ENCODE peak calls at places on chromosomes 7 and 10, in four cellular contexts. X, E, R and V are unnamed samples.

GRCh38 chr7:155291045-155291530 is 6.6 kb upstream of the INSIG1 start:
- DNase-seq in R (peak), E (peak), X (peak), V (no peak)

GRCh38 chr7:1935176-1936005 is 265.3 kb downstream of the ELFN1 start:
- DNase-seq in R (no peak), E (no peak), X (no peak), V (no peak)

GRCh38 chr10:77463967-77464745 is 173.5 kb downstream of the KCNMA1 start:
- DNase-seq in R (peak), X (peak), E (no peak), V (no peak)

GRCh38 chr7:47332213-47332612 is 249.7 kb downstream of the TNS3 start:
- DNase-seq in R (no peak), X (no peak), E (no peak), V (no peak)

GRCh38 chr10:25747038-25747437 is 187.0 kb upstream of the MYO3A start:
- DNase-seq in X (no peak), R (peak), E (no peak), V (no peak)

GRCh38 chr10:76091821-76092394 is 660.5 kb downstream of the LRMDA start:
- DNase-seq in X (no peak), E (no peak), R (no peak), V (no peak)

GRCh38 chr10:120732067-120732466 is 119.1 kb upstream of the WDR11 start:
- DNase-seq in X (peak), R (peak), E (peak), V (no peak)

GRCh38 chr7:152911904-152912303 is 152.4 kb downstream of the ACTR3B start:
- DNase-seq in R (no peak), X (no peak), E (no peak), V (no peak)

GRCh38 chr7:24283900-24284698 is at the start of gene NPY:
- DNase-seq in X (no peak), R (no peak), E (no peak), V (no peak)

GRCh38 chr10:93272884-93273675 is 199.4 kb downstream of the CYP26A1 start:
- DNase-seq in X (no peak), R (no peak), E (no peak), V (no peak)

GRCh38 chr10:109922353-109922975 is 847 bp downstream of the XPNPEP1 start:
- DNase-seq in R (no peak), X (peak), E (no peak), V (no peak)

GRCh38 chr10:119306514-119306951 is 99.2 kb downstream of the GRK5 start:
- DNase-seq in R (peak), E (no peak), X (peak), V (peak)

GRCh38 chr10:44890721-44891550 is 20.2 kb upstream of the TMEM72 start:
- DNase-seq in R (no peak), E (no peak), X (no peak), V (no peak)

GRCh38 chr10:31017534-31018361 is 13.9 kb downstream of the ZNF438 start:
- DNase-seq in R (no peak), X (no peak), E (no peak), V (no peak)

GRCh38 chr7:99375070-99375807 is 709 bp downstream of the ARPC1B start:
- DNase-seq in E (no peak), R (peak), X (peak), V (peak)

GRCh38 chr7:33325754-33326484 is 196.6 kb downstream of the BBS9 start:
- DNase-seq in X (no peak), E (no peak), R (no peak), V (no peak)

GRCh38 chr7:17041324-17041723 is 159.5 kb upstream of the AGR3 start:
- DNase-seq in X (peak), E (no peak), R (peak), V (no peak)

GRCh38 chr10:101939273-101939635 is 95.7 kb upstream of the KCNIP2 start:
- DNase-seq in X (peak), E (peak), R (peak), V (no peak)

GRCh38 chr10:75263806-75264205 is 28.0 kb upstream of the COMTD1 start:
- DNase-seq in E (no peak), R (no peak), X (no peak), V (no peak)

GRCh38 chr7:74412061-74412460 is 41.6 kb upstream of the GTF2IRD1 start:
- DNase-seq in X (no peak), E (no peak), R (no peak), V (no peak)

GRCh38 chr10:49220031-49220430 is 31.8 kb upstream of the TMEM273 start:
- DNase-seq in X (peak), E (no peak), R (peak), V (no peak)

GRCh38 chr10:61628199-61628874 is 34.4 kb upstream of the CABCOCO1 start:
- DNase-seq in E (no peak), R (peak), X (peak), V (no peak)

GRCh38 chr10:132459252-132460028 is 62.4 kb downstream of the PWWP2B start:
- DNase-seq in R (no peak), E (no peak), X (no peak), V (no peak)

GRCh38 chr7:75619636-75620035 is 119.1 kb downstream of the HIP1 start:
- DNase-seq in X (no peak), E (no peak), R (no peak), V (no peak)

GRCh38 chr10:8978100-8978499 is 923.6 kb downstream of the GATA3 start:
- DNase-seq in E (no peak), X (no peak), R (no peak), V (no peak)

GRCh38 chr7:30920021-30920583 is 8.4 kb downstream of the AQP1 start:
- DNase-seq in R (peak), E (no peak), X (peak), V (no peak)

GRCh38 chr7:46515844-46516590 is 594.9 kb upstream of the IGFBP3 start:
- DNase-seq in E (no peak), R (peak), X (no peak), V (no peak)

GRCh38 chr7:74627699-74628411 is 29.7 kb upstream of the GTF2I start:
- DNase-seq in E (no peak), R (no peak), X (peak), V (no peak)

GRCh38 chr7:24549961-24550360 is 23.3 kb upstream of the PALS2 start:
- DNase-seq in R (no peak), X (no peak), E (no peak), V (no peak)

GRCh38 chr10:22599048-22599561 is 115.3 kb downstream of the PIP4K2A start:
- DNase-seq in X (peak), R (peak), E (no peak), V (no peak)

GRCh38 chr10:10141983-10142382 is 875.7 kb upstream of the CELF2 start:
- DNase-seq in R (no peak), E (no peak), X (no peak), V (no peak)

GRCh38 chr10:70335246-70335613 is 47.2 kb downstream of the LRRC20 start:
- DNase-seq in X (no peak), R (no peak), E (no peak), V (no peak)

GRCh38 chr10:70333268-70333667 is 49.2 kb downstream of the LRRC20 start:
- DNase-seq in E (no peak), R (no peak), X (no peak), V (no peak)

GRCh38 chr10:70337201-70337651 is 45.2 kb downstream of the LRRC20 start:
- DNase-seq in E (no peak), R (no peak), X (peak), V (no peak)

GRCh38 chr10:70331486-70332268 is 47.9 kb upstream of the NPFFR1 start:
- DNase-seq in E (peak), R (peak), X (peak), V (peak)

DNA sequence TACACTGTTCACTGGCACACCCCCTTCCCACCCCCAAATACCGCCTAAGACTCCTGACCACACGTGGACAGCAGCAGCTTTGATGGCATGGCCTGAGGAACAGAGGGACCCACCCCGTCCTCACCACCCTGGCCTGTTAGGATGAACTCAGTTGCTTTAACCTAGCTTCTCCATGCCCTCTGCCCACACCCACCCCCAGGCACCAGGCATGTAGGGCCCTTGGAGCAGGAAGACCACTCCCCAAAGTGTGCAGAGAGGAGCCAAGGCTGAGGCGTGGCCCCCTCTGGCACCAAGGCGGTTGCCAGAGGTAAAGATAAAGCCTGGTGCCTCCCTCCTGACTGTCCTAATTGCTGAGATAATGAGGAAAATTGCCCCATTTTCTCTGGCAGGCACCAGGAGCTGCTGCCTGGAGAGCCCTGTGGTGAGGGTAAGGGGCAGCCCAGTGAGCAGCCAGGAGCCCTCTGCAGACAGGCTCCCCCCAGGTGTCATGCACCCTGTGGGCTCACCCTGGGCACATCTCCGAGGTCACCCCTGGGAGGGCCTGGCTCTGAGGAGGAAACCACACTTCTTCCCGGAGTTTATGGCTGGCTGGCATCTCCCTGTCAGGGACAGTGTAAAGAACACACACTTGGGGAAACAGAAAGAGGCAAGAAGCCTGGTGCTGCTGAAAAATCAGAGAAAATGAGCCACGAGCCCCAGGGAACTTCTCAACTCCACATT is 47.7 kb downstream of the LRRC20 start:
- DNase-seq in E (no peak), R (no peak), X (no peak), V (no peak)
- H2AFZ ChIP-seq in E (no peak), R (no peak), X (no peak), V (no peak)

DNA sequence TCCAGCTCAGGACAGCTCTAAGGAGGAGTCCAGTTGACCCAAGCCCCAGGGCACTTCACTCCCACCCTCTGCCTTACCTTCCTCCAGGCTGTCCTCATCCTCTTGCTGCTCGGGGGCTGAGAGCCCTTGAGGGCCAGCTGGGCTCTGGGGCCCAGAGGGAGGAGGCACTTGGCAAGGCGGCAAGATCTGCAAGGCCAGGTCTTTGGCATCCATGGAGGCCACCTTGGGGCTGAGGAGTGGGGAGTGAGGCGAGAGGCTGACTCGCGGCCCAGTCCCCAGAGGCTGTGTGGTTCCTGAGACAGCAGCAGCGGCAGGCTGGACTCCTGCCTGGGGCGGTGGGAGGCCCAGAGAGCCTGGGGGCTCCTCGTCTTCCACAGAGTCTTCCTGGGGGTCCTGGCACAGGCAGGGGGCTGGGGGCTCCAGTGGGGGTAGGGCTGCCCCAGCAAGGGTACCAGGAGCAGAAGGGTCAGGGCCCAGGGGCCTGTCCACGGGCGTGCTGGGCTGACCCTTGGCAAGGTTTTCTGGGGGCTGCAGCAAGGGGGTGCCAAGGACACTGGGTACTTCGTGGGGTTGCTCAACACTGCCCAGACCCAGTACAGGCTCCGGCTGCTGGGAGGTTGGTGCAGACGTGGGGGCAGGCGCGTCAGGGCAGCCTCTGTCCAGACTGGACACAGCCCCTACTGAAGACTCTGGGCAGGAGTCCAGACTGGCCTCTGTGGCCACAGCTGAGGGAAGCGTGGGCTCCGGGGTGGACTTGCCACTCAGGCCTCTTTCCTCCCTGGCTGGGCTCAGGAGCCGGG is 6.5 kb downstream of the NACAD start:
- DNase-seq in E (no peak), R (no peak), X (no peak), V (no peak)
- TF ChIP-seq EZH2phosphoT487 in E (no peak), R (no peak), X (no peak), V (no peak)

DNA sequence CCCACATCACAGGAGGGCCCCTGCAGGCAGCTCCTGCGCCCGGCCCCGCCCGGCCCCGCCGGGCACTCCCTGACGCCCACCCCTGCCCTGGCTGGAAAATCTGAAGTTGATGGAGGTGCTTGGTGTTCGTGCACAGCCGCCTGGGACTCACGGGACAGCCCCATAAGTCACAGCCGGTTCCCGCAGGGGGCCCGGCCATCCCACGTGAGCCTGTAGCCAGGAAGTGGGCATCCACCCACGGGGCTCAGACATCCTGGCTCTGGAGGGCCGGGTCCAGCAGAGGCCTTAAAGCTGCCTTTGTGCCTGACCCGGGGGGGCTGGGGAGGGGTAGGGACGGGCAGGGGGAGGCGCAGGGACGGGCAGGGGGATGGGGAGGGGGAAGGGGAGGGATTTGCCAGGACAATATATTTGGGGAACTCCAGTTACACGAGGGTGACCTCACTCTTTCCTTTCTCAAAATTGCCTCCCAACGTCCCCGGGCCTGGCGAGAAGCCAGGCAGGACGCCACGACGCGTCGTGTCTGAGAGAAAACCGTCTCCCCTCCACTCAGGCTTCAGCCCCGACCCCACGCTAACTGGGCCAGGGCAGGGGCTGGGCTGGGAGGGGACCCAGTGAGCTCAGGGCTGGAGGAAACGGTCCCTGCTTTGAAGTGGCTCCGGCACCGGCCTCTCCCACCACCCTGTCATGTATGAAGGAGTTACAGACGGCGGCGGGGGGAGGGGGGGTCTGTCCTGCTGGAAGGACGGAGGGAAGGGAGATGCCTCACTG is 82.1 kb upstream of the PDGFA start:
- DNase-seq in R (no peak), E (no peak), X (peak), V (no peak)
- H2AFZ ChIP-seq in R (no peak), E (no peak), X (peak), V (no peak)

GRCh38 chr7:93054975-93055374 is 62.8 kb downstream of the SAMD9 start:
- DNase-seq in R (no peak), X (no peak), E (no peak), V (no peak)

GRCh38 chr7:93053209-93053945 is 64.4 kb downstream of the SAMD9 start:
- DNase-seq in E (no peak), R (no peak), X (no peak), V (no peak)

GRCh38 chr7:93051660-93052059 is 66.1 kb downstream of the SAMD9 start:
- DNase-seq in R (no peak), E (no peak), X (no peak), V (no peak)

GRCh38 chr7:93053946-93054943 is 63.5 kb downstream of the SAMD9 start:
- DNase-seq in X (no peak), R (no peak), E (no peak), V (no peak)

GRCh38 chr7:93055543-93056107 is 62.2 kb downstream of the SAMD9 start:
- DNase-seq in R (peak), X (peak), E (no peak), V (peak)
- TF ChIP-seq EZH2phosphoT487 in R (no peak), X (no peak), E (no peak), V (no peak)

DNA sequence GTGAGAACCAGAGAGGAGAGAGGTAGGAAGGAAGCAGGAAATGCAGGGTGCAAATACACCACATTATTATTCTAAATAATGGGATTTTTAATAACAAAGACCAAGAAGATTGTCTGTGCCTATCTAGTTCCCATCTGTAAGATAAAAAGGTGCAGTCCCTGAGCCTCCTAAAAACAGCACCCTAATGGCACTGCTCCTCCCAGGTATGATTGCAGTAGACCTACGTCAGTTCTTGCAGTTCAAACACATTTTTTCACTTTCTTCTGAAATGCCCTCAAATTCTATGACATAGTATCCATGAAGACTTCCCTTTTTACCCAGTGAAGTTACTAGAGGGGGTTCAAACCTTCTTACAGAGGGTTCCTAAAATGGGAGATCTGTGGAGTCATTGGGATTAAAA is 70.6 kb downstream of the FIGNL1 start:
- DNase-seq in E (no peak), X (no peak), R (no peak), V (no peak)
- H2AFZ ChIP-seq in E (no peak), X (no peak), R (peak), V (no peak)

DNA sequence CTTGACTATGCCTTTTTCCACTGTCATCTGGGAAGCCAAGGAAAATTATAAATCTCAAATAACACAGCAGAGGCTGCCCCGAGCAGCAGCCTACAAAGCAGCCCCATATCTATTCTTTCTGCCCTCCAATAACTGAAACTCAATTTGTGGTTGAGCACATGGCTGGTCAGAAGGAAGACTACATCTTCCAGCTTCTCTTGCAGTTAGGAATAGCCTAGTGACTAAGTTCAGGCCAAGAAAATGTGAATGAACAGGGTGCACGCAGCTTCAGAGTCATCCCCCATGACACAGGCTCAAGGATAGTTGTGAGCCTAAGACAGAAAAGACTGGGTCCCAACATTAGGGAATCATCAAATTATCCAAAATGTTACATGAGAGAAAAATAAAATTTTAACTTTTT is 42.3 kb downstream of the CHCHD3 start:
- DNase-seq in X (no peak), E (no peak), R (no peak), V (no peak)
- TF ChIP-seq EZH2phosphoT487 in X (no peak), E (no peak), R (no peak), V (no peak)

DNA sequence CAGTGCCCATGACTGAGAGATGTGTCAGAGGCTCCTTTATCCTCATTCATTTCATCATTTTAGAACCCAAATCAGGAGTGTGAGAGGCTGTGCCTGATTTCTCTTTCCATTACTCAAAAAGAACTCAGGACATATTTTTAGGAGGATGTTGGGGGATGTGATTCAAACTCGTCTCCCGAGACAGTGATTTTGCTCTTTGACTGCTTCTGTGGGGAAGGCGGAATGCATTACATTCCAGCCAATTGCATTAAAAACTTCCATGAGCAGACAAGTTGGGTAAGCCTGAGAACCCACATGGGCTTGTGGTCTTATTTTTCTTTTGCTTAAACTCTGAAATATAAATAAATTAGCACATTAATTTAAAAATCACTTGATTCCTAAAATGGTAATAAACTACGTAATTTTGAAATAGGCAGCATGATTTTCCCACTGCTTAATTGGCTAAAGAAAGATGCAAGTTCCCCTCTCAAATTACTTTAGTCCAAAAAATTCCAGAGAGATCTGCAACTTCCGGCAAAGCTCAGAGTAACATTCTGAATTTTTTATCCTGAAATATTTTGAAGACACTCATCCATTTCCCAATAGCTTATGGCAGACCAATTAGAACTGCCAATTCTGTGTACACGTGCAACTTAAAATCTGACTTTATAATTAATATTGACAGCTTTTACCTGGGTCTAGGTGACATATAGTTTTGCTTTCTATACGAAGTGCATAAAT is 185.6 kb downstream of the C7orf25 start:
- DNase-seq in R (no peak), X (peak), E (no peak), V (no peak)
- H2AFZ ChIP-seq in R (no peak), X (no peak), E (no peak), V (no peak)